ENCODE peak calls at places on chromosomes 11 and 22, in six cellular contexts. One of them, this sample, is unnamed. For H3K4me1, the result is how much of the 10 kb centered on the place peaks cover.

GRCh38 chr11:113475160-113475761 is at the start of gene DRD2:
- DNase-seq in right lobe of liver: no peak
- DNase-seq in tibial nerve: no peak
- DNase-seq in IMR-90: no peak
- DNase-seq in HCT116: no peak
- DNase-seq in stomach: no peak
- DNase-seq in this sample: no peak

GRCh38 chr11:1921576-1922141 is 2.2 kb downstream of the TNNT3 start:
- DNase-seq in right lobe of liver: peak
- DNase-seq in tibial nerve: peak
- DNase-seq in IMR-90: no peak
- DNase-seq in HCT116: no peak
- DNase-seq in stomach: no peak
- DNase-seq in this sample: no peak

GRCh38 chr11:128884703-128885338 is 6.3 kb upstream of the KCNJ5 start:
- DNase-seq in right lobe of liver: peak
- DNase-seq in tibial nerve: peak
- DNase-seq in IMR-90: peak
- DNase-seq in HCT116: peak
- DNase-seq in stomach: peak
- DNase-seq in this sample: peak

GRCh38 chr11:5229388-5229787 is 2.5 kb upstream of the HBB start:
- DNase-seq in right lobe of liver: no peak
- DNase-seq in tibial nerve: no peak
- DNase-seq in IMR-90: no peak
- DNase-seq in HCT116: no peak
- DNase-seq in stomach: no peak
- DNase-seq in this sample: no peak

GRCh38 chr11:1935156-1936071 is 11.7 kb upstream of the MRPL23 start:
- DNase-seq in right lobe of liver: peak
- DNase-seq in tibial nerve: no peak
- DNase-seq in IMR-90: no peak
- DNase-seq in HCT116: no peak
- DNase-seq in stomach: no peak
- DNase-seq in this sample: no peak

GRCh38 chr22:27880778-27881394 is 38.2 kb downstream of the PITPNB start:
- DNase-seq in right lobe of liver: no peak
- DNase-seq in tibial nerve: peak
- DNase-seq in IMR-90: peak
- DNase-seq in HCT116: peak
- DNase-seq in stomach: no peak
- DNase-seq in this sample: peak

GRCh38 chr11:115391598-115391997 is 112.6 kb downstream of the CADM1 start:
- DNase-seq in right lobe of liver: no peak
- DNase-seq in tibial nerve: no peak
- DNase-seq in IMR-90: peak
- DNase-seq in HCT116: no peak
- DNase-seq in stomach: no peak
- DNase-seq in this sample: no peak

GRCh38 chr11:57301711-57302423 is 22.9 kb downstream of the TNKS1BP1 start:
- DNase-seq in right lobe of liver: no peak
- DNase-seq in tibial nerve: no peak
- DNase-seq in IMR-90: no peak
- DNase-seq in HCT116: no peak
- DNase-seq in stomach: no peak
- DNase-seq in this sample: no peak

GRCh38 chr11:10818594-10818993 is 9.9 kb upstream of the EIF4G2 start:
- DNase-seq in right lobe of liver: no peak
- DNase-seq in tibial nerve: no peak
- DNase-seq in IMR-90: peak
- DNase-seq in HCT116: no peak
- DNase-seq in stomach: no peak
- DNase-seq in this sample: no peak

GRCh38 chr11:106459135-106459534 is 381.7 kb downstream of the AASDHPPT start:
- DNase-seq in right lobe of liver: no peak
- DNase-seq in tibial nerve: no peak
- DNase-seq in IMR-90: no peak
- DNase-seq in HCT116: no peak
- DNase-seq in stomach: no peak
- DNase-seq in this sample: no peak

GRCh38 chr22:46090631-46091201 is 59.6 kb upstream of the PPARA start:
- DNase-seq in right lobe of liver: no peak
- DNase-seq in tibial nerve: no peak
- DNase-seq in IMR-90: peak
- DNase-seq in HCT116: no peak
- DNase-seq in stomach: no peak
- DNase-seq in this sample: peak
- H3K4me1 ChIP-seq in right lobe of liver: half or more
- H3K4me1 ChIP-seq in tibial nerve: under half
- H3K4me1 ChIP-seq in IMR-90: under half
- H3K4me1 ChIP-seq in HCT116: under half
- H3K4me1 ChIP-seq in stomach: half or more
- H3K4me1 ChIP-seq in this sample: half or more

DNA sequence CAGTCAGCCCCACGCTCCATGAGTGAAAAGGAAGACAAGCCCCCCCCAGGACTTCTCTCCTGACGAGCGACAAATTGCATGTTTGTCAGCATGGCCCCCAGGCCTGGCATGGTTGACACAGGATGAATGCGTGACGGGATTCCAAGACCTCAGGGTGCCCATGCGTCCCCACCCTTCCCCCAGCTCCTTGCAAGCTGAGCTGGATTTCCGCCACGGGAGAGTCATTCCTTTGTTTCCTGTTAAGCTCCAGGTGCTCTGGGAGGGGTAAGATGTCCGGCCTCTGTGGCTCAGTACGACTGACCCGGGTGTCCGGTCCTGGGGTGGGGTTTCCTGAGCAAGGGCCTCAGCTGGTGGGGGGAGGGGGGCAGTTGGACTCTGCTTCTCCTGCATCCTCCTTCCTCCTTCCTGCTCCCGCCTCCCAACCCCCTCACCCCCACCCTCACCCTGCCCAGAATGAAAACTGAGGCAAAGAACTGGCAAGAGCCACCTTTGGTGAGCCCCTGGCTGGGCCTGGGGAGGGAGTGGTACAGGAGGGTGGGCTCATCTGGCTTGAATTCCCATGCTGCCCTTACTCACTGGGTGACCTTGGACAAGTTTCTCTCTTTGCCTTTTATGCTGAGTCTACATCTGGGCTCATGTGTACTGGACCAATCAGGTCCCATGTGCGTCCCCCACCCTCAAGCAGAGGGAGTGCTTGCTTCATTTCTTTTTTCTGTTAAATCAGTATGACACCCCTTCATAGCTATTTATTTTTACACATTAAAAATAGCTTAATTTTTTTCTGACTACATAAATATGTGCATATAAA is 2.5 kb downstream of the CDC42EP2 start:
- DNase-seq in right lobe of liver: peak
- DNase-seq in tibial nerve: peak
- DNase-seq in IMR-90: peak
- DNase-seq in HCT116: peak
- DNase-seq in stomach: peak
- DNase-seq in this sample: peak
- TF ChIP-seq POLR2A in right lobe of liver: no peak
- TF ChIP-seq POLR2A in tibial nerve: no peak
- TF ChIP-seq POLR2A in IMR-90: peak
- TF ChIP-seq POLR2A in HCT116: no peak
- TF ChIP-seq POLR2A in stomach: no peak
- TF ChIP-seq POLR2A in this sample: no peak

DNA sequence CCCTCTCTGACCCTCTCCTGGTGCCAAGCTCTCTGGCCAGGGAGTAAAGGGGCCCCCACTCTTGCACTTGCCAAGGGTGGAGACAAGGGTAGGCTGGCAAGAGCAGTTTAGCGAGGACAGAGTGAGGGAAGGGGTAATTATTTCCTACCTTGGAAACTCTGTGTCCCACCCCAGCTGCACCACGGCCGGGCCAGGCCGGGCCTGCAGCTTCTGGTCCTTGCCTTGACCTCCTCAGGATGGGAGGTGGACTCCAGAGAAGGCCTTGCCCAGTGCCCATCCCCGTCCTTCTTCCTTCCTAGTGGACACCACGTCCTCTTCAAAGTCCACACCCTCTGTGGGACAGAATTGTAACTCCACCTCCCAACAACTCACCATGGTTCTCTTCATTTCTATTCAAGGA is 18.4 kb upstream of the OSBPL5 start:
- DNase-seq in right lobe of liver: no peak
- DNase-seq in tibial nerve: no peak
- DNase-seq in IMR-90: no peak
- DNase-seq in HCT116: no peak
- DNase-seq in stomach: no peak
- DNase-seq in this sample: no peak
- H3K27ac ChIP-seq in right lobe of liver: no peak
- H3K27ac ChIP-seq in tibial nerve: no peak
- H3K27ac ChIP-seq in IMR-90: no peak
- H3K27ac ChIP-seq in HCT116: no peak
- H3K27ac ChIP-seq in stomach: no peak
- H3K27ac ChIP-seq in this sample: no peak

DNA sequence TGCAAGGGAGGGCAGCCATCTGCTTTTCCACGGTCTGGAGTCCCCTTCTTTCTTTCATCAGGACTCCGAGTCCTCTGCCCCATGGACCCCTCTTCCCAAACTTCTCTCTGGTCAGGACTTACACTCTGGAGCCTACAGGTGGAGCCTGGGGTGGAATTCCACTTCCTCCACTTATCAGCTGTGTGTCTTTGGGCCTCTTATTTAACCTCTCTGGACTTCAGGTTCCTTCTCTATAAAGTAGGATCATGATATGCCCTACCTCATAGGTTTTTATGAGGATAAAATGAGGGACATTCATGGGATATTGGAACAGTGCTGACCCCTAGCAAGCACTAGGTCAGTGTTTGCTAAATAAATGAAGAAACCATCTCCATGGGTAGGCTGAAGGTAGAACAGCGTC is 1.7 kb downstream of the LINC01488 start:
- DNase-seq in right lobe of liver: no peak
- DNase-seq in tibial nerve: no peak
- DNase-seq in IMR-90: no peak
- DNase-seq in HCT116: no peak
- DNase-seq in stomach: no peak
- DNase-seq in this sample: no peak
- H3K4me1 ChIP-seq in right lobe of liver: under half
- H3K4me1 ChIP-seq in tibial nerve: under half
- H3K4me1 ChIP-seq in IMR-90: under half
- H3K4me1 ChIP-seq in HCT116: under half
- H3K4me1 ChIP-seq in stomach: under half
- H3K4me1 ChIP-seq in this sample: under half

This sample was measured in body of pancreas.